ENCODE peak calls at places on chromosomes 11 and 22, in five cellular contexts. P, R, G, J and I are unnamed samples.

GRCh38 chr22:19509923-19510322 is 14.3 kb downstream of the CLDN5 start:
- DNase-seq in P (no peak), R (no peak), G (no peak), J (no peak), I (no peak)

GRCh38 chr11:108221401-108221800 is 1.0 kb downstream of the NPAT start:
- DNase-seq in P (no peak), R (no peak), G (no peak), J (no peak), I (peak; percentile 5)

GRCh38 chr11:70747285-70747684 is 349.0 kb downstream of the CTTN start:
- DNase-seq in P (no peak), R (no peak), G (no peak), J (no peak), I (no peak)

GRCh38 chr22:45934659-45935341 is 42.2 kb downstream of the WNT7B start:
- DNase-seq in P (peak; percentile 93), R (no peak), G (peak; percentile 27), J (peak; percentile 79), I (peak; percentile 26)

GRCh38 chr11:130175898-130176297 is 16.3 kb downstream of the ST14 start:
- DNase-seq in P (no peak), R (no peak), G (no peak), J (no peak), I (no peak)

GRCh38 chr11:59556883-59557205 is 45.5 kb downstream of the OR4D9 start:
- DNase-seq in P (no peak), R (no peak), G (peak; percentile 48), J (peak; percentile 20), I (no peak)

GRCh38 chr11:6334806-6335205 is 14.5 kb upstream of the CAVIN3 start:
- DNase-seq in P (no peak), R (no peak), G (no peak), J (no peak), I (no peak)

GRCh38 chr11:12239396-12240298 is 129.3 kb downstream of the MICAL2 start:
- DNase-seq in P (no peak), R (no peak), G (no peak), J (no peak), I (no peak)

GRCh38 chr11:72585762-72586590 is 88.2 kb downstream of the PDE2A start:
- DNase-seq in P (peak; percentile 38), R (peak; percentile 12), G (peak; percentile 44), J (peak; percentile 89), I (peak; percentile 81)

GRCh38 chr11:14645247-14645912 is 1.8 kb downstream of the PDE3B start:
- DNase-seq in P (no peak), R (no peak), G (peak; percentile 28), J (peak; percentile 21), I (no peak)

DNA sequence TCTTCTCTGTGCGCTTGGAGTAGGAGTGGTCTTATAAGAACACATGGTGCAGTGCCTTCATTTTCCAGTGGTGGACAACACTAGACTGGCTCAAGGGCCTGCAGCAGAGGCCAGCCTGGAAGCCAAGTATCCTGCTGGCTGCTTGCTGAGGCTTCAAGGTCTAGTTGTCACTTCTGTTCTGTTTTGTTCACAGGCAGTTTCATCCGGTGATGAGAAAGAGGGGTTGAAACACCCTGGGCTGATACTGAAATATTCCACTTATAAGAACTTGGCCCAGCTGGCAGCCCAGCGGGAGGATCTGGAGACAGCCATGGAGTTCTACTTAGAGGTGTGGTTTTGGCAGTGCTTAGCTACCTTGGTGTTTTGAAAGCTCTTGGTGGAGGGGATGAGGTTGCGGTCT is 29.8 kb downstream of the CABIN1 start:
- DNase-seq in P (no peak), R (no peak), G (no peak), J (no peak), I (no peak)
- TF ChIP-seq JUND in P (no peak), R (no peak), G (no peak), J (no peak), I (no peak)

GRCh38 chr22:21949948-21950347 is 2.7 kb downstream of the PPM1F start:
- DNase-seq in P (no peak), R (no peak), G (no peak), J (no peak), I (no peak)

GRCh38 chr22:21952586-21953571 is at the start of gene PPM1F:
- DNase-seq in P (no peak), R (peak; percentile 8), G (peak; percentile 57), J (peak; percentile 99), I (peak; percentile 64)

GRCh38 chr22:21949569-21949918 is 3.1 kb downstream of the PPM1F start:
- DNase-seq in P (no peak), R (no peak), G (no peak), J (no peak), I (no peak)

GRCh38 chr22:21951062-21951461 is 1.6 kb downstream of the PPM1F start:
- DNase-seq in P (no peak), R (no peak), G (no peak), J (no peak), I (no peak)

DNA sequence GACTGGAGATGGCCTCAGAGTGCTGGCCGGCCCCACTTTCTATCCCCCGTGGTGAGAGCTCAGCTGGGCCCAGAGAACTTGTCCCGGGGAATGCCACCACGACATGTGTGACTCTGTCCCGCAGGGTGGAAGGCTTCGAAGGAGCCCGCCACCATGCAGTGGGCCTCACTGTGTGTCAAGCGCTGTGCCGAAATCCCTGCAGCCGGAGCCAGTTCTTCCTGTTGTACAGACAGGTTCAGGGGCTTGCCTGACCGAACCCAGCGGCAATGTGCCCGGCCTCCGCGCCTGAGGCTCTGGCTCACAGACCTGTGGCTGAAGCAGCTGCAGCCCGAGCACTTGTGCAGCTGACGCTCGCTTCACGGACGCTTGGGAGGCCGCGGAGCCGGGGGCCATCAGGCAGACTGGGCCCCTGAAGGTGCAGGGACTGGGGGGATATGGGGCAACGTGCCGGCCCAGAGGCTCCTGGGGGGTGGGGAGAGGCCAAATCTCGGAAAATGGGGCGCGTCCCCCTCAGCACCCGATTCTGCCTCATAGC is 650 bp downstream of the PPM1F start:
- DNase-seq in P (no peak), R (no peak), G (no peak), J (peak; percentile 59), I (peak; percentile 23)
- TF ChIP-seq JUND in P (no peak), R (no peak), G (no peak), J (no peak), I (no peak)

GRCh38 chr11:20397281-20397680 is 9.8 kb downstream of the PRMT3 start:
- DNase-seq in P (peak; percentile 36), R (no peak), G (peak; percentile 35), J (peak; percentile 42), I (peak; percentile 45)
- TF ChIP-seq JUND in P (no peak), R (no peak), G (no peak), J (no peak), I (no peak)

DNA sequence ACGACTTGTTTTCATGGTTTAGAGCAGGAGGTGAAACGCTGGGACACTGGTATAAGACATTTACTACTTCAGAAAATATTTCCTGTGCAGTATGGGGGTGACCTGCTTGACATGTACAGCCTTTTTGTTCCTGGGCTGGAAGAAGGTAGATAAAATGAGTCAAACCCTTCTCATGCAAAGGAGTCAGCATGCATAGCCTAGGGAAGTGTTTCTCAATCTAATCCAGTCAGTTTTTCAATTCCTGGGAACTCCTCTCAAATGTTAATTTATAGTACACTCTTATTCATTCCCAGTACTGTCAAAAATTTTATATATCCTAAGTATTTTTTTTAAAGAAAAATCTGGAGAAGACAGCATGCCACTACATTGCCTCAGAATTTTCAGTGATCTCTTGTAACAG is 154.7 kb upstream of the GUCY1A2 start:
- DNase-seq in P (no peak), R (no peak), G (no peak), J (no peak), I (no peak)
- TF ChIP-seq JUND in P (no peak), R (no peak), G (no peak), J (no peak), I (no peak)